ENCODE peak calls at places on chromosome 1, in nine cellular contexts. E is ovary; K is stomach; H is uterus; B is tibial nerve; T is CD4-positive, alpha-beta memory T cell; M is lower lobe of right lung; P is psoas muscle; I is heart right ventricle. O is an unnamed sample.
A peak's percentile ranks its signal among the peaks of the same experiment; 100 is the strongest.

GRCh38 chr1:237042467-237042891 is 495 bp downstream of the RYR2 start:
- DNase-seq in I (no peak), M (no peak), B (no peak), K (no peak), T (no peak), P (no peak), H (no peak), E (peak; percentile 22), O (no peak)

GRCh38 chr1:92291372-92291999 is 7.3 kb downstream of the GLMN start:
- DNase-seq in K (no peak), T (peak; percentile 16), M (no peak), I (no peak), H (no peak), B (no peak), P (no peak), E (no peak), O (no peak)

GRCh38 chr1:152186556-152187285 is 27.7 kb upstream of the RPTN start:
- DNase-seq in B (no peak), M (no peak), P (no peak), I (no peak), H (no peak), E (no peak), K (no peak), T (no peak), O (no peak)

GRCh38 chr1:210072129-210072528 is 134.1 kb downstream of the SYT14 start:
- DNase-seq in H (no peak), B (no peak), M (no peak), P (no peak), I (no peak), T (no peak), E (no peak), K (no peak), O (no peak)

GRCh38 chr1:68230901-68231626 is 1.3 kb downstream of the WLS start:
- DNase-seq in T (no peak), B (no peak), E (peak; percentile 61), M (peak; percentile 53), H (peak; percentile 48), I (peak; percentile 38), K (peak; percentile 45), P (peak; percentile 62), O (no peak)

GRCh38 chr1:11805454-11806306 is at the start of the genes CLCN6 and MTHFR:
- DNase-seq in I (peak; percentile 99), P (peak; percentile 100), K (peak; percentile 100), M (peak; percentile 100), T (peak; percentile 97), B (peak; percentile 98), E (peak; percentile 100), H (peak; percentile 99), O (peak; percentile 100)

GRCh38 chr1:96361251-96361856 is 360.2 kb upstream of the PTBP2 start:
- DNase-seq in K (no peak), H (no peak), E (no peak), M (no peak), T (no peak), P (no peak), I (no peak), B (no peak), O (no peak)

GRCh38 chr1:162822391-162823200 is 32.1 kb downstream of the HSD17B7 start:
- DNase-seq in K (peak; percentile 35), B (no peak), E (peak; percentile 24), H (no peak), P (no peak), T (no peak), I (peak; percentile 14), M (no peak), O (no peak)

GRCh38 chr1:236465231-236465958 is 58.4 kb upstream of the LGALS8 start:
- DNase-seq in E (no peak), T (no peak), K (no peak), H (no peak), I (no peak), M (no peak), P (no peak), B (no peak), O (no peak)

GRCh38 chr1:182368903-182369302 is 22.7 kb downstream of the GLUL start:
- DNase-seq in I (no peak), B (no peak), E (no peak), T (no peak), K (no peak), P (no peak), M (no peak), H (no peak), O (no peak)

GRCh38 chr1:241518447-241519307 is 878 bp downstream of the FH start:
- DNase-seq in I (no peak), H (peak; percentile 11), E (peak; percentile 16), T (peak; percentile 15), P (no peak), K (no peak), M (peak; percentile 60), B (no peak), O (no peak)

GRCh38 chr1:21022279-21023040 is 154.2 kb downstream of the EIF4G3 start:
- DNase-seq in E (peak; percentile 59), M (no peak), T (peak; percentile 20), B (no peak), H (peak; percentile 83), K (peak; percentile 56), I (no peak), P (no peak), O (no peak)

GRCh38 chr1:210866532-210866931 is 267.4 kb downstream of the KCNH1 start:
- DNase-seq in B (no peak), P (no peak), T (no peak), E (no peak), H (no peak), M (no peak), K (no peak), I (no peak), O (no peak)

GRCh38 chr1:18565321-18565720 is 65.3 kb upstream of the PAX7 start:
- DNase-seq in I (no peak), P (no peak), B (no peak), M (no peak), K (no peak), T (no peak), E (no peak), H (no peak), O (no peak)

GRCh38 chr1:15139654-15140350 is 13.7 kb upstream of the TMEM51 start:
- DNase-seq in I (peak; percentile 35), H (no peak), M (no peak), K (peak; percentile 78), E (no peak), B (no peak), P (no peak), T (no peak), O (no peak)

GRCh38 chr1:2967881-2968280 is 53.4 kb upstream of the ACTRT2 start:
- DNase-seq in T (no peak), M (no peak), B (no peak), K (no peak), H (no peak), E (no peak), I (no peak), P (peak; percentile 18), O (no peak)

DNA sequence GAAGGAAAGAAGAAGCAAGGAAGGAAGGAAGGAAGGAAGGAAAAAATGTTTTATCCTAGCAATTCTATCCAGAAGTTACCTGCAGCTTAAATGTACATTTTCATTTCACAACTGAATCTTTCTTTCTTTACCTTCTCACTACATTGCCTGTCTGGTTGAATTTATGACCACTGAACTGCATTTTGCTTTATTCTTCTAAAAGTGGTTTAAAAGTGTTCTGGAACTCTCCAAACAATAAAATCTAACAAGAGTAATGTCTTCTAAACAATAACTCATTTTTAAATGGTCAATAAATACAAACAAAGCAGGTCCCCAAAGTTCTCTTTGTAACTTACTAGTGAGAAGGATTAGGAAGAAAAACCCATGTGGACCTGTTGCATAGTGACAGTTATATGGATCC is 587.5 kb upstream of the NEGR1 start:
- DNase-seq in K (no peak), M (no peak), E (no peak), P (no peak), I (no peak), T (no peak), H (no peak), B (no peak), O (no peak)
- H3K4me1 ChIP-seq in K (no peaks in the 10 kb centered on the region), M (no peaks in the 10 kb centered on the region), E (no peaks in the 10 kb centered on the region), P (no peaks in the 10 kb centered on the region), I (no peaks in the 10 kb centered on the region), T (no peaks in the 10 kb centered on the region), H (no peaks in the 10 kb centered on the region), B (no peaks in the 10 kb centered on the region), O (no peaks in the 10 kb centered on the region)

GRCh38 chr1:221706862-221707582 is 34.9 kb downstream of the DUSP10 start:
- DNase-seq in M (no peak), T (no peak), E (no peak), B (no peak), I (no peak), K (no peak), P (no peak), H (peak; percentile 31), O (no peak)

GRCh38 chr1:221706191-221706590 is 35.7 kb downstream of the DUSP10 start:
- DNase-seq in M (no peak), E (no peak), P (no peak), B (no peak), T (no peak), K (no peak), I (no peak), H (no peak), O (no peak)

GRCh38 chr1:221708987-221709386 is 32.9 kb downstream of the DUSP10 start:
- DNase-seq in I (peak; percentile 9), K (no peak), E (no peak), T (peak; percentile 72), P (peak; percentile 57), B (no peak), M (no peak), H (peak; percentile 60), O (no peak)

GRCh38 chr1:221709854-221710253 is 32.0 kb downstream of the DUSP10 start:
- DNase-seq in P (no peak), H (no peak), I (no peak), B (no peak), T (no peak), M (no peak), E (no peak), K (no peak), O (no peak)

DNA sequence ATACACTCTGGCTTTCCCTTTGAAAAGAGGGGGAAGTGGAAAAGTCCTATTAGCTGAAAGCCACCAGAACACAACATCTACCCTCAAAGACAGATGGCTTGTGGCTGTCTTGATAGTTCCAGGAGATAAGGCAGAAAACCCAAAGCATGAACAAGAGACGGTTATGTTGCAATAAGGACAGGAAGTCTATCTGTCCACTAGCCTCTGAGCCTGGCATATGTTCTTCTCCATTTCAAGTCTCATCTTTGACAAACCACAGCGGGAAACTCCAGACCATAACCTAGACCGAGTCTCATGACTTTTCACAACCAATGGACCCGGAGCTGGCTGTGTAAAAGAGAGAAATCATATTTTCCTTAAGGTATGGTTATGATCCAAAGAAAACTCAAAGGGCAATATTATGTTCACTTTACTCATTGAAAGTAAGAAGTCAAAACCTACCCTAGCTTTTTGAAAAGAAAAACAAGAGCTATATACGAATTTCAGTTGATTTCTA is 33.8 kb downstream of the DUSP10 start:
- DNase-seq in I (no peak), B (no peak), T (peak; percentile 63), K (no peak), E (no peak), P (no peak), M (no peak), H (no peak), O (no peak)
- H3K27ac ChIP-seq in I (peak overlapping the region; percentile 42), B (peak overlapping the region; percentile 36), T (peak overlapping the region; percentile 63), K (no peak overlapping the region), E (no peak overlapping the region), P (peak overlapping the region; percentile 82), M (peak overlapping the region; percentile 47), H (peak overlapping the region; percentile 10), O (peak overlapping the region; percentile 76)

GRCh38 chr1:216221260-216221700 is 202.0 kb downstream of the USH2A start:
- DNase-seq in K (peak; percentile 28), I (no peak), T (no peak), B (no peak), P (no peak), E (peak; percentile 21), M (no peak), H (no peak), O (no peak)
- H3K4me3 ChIP-seq in K (peak overlapping the region; percentile 50), I (peak overlapping the region; percentile 15), T (no peak overlapping the region), B (peak overlapping the region; percentile 35), P (peak overlapping the region; percentile 61), E (peak overlapping the region; percentile 28), M (peak overlapping the region; percentile 42), H (peak overlapping the region; percentile 10), O (peak overlapping the region; percentile 49)

GRCh38 chr1:175185918-175186317 is 6.7 kb downstream of the KIAA0040 start:
- DNase-seq in I (no peak), K (no peak), T (no peak), P (no peak), E (no peak), B (no peak), H (no peak), M (no peak), O (no peak)
- H3K4me1 ChIP-seq in I (peaks cover 72% of the 10 kb centered on the region), K (peaks cover 33% of the 10 kb centered on the region), T (peaks cover 99% of the 10 kb centered on the region), P (peaks cover 30% of the 10 kb centered on the region), E (peaks cover 11% of the 10 kb centered on the region), B (peaks cover 18% of the 10 kb centered on the region), H (no peaks in the 10 kb centered on the region), M (peaks cover 84% of the 10 kb centered on the region), O (peaks cover 22% of the 10 kb centered on the region)